ENCODE peak calls at places on chromosomes 1 and 21, in seven cellular contexts. R is H1, D is stomach, J is A549, B is K562, U is GM12878, X is esophagus muscularis mucosa. P is an unnamed sample.

GRCh38 chr1:26281971-26282693 is 2.2 kb downstream of the SH3BGRL3 start:
- DNase-seq in R (peak; percentile 53), D (no peak), J (no peak), B (peak; percentile 41), U (no peak), X (no peak), P (no peak)

GRCh38 chr1:107477233-107477632 is 336.4 kb downstream of the NTNG1 start:
- DNase-seq in R (no peak), D (no peak), J (no peak), B (peak; percentile 19), U (no peak), X (no peak), P (no peak)

GRCh38 chr21:18369115-18369514 is 34.5 kb downstream of the TMPRSS15 start:
- DNase-seq in R (no peak), D (no peak), J (no peak), B (no peak), U (no peak), X (no peak), P (no peak)

GRCh38 chr1:5371270-5371669 is 621.0 kb downstream of the NPHP4 start:
- DNase-seq in R (no peak), D (no peak), J (no peak), B (no peak), U (no peak), X (no peak), P (no peak)

GRCh38 chr1:59511476-59512465 is 214.9 kb downstream of the FGGY start:
- DNase-seq in R (no peak), D (no peak), J (no peak), B (no peak), U (no peak), X (no peak), P (no peak)

GRCh38 chr1:111399792-111400610 is 27.5 kb downstream of the OVGP1 start:
- DNase-seq in R (no peak), D (peak; percentile 63), J (peak; percentile 18), B (peak; percentile 46), U (peak; percentile 15), X (no peak), P (peak; percentile 36)

GRCh38 chr1:98897046-98897445 is 107.6 kb downstream of the PLPPR5 start:
- DNase-seq in R (no peak), D (no peak), J (no peak), B (no peak), U (no peak), X (no peak), P (no peak)

GRCh38 chr1:158371188-158371953 is 17.7 kb downstream of the CD1E start:
- DNase-seq in R (no peak), D (no peak), J (no peak), B (no peak), U (peak; percentile 45), X (no peak), P (no peak)

GRCh38 chr1:104195395-104195794 is 445.7 kb downstream of the AMY1C start:
- DNase-seq in R (no peak), D (no peak), J (no peak), B (no peak), U (no peak), X (no peak), P (no peak)

GRCh38 chr1:61082336-61083013 is at the start of gene NFIA:
- DNase-seq in R (no peak), D (peak; percentile 67), J (peak; percentile 61), B (peak; percentile 79), U (no peak), X (no peak), P (peak; percentile 25)

GRCh38 chr1:11707621-11708276 is 16.2 kb downstream of the DRAXIN start:
- DNase-seq in R (no peak), D (peak; percentile 85), J (no peak), B (peak; percentile 75), U (no peak), X (no peak), P (no peak)

GRCh38 chr1:164895026-164895907 is 336.3 kb downstream of the PBX1 start:
- DNase-seq in R (no peak), D (no peak), J (no peak), B (no peak), U (no peak), X (no peak), P (no peak)

GRCh38 chr1:30049748-30050147 is 673.6 kb downstream of the MATN1 start:
- DNase-seq in R (no peak), D (no peak), J (no peak), B (no peak), U (no peak), X (no peak), P (no peak)

GRCh38 chr1:10730985-10731384 is 65.5 kb downstream of the CASZ1 start:
- DNase-seq in R (no peak), D (no peak), J (peak; percentile 49), B (no peak), U (no peak), X (no peak), P (no peak)

GRCh38 chr1:199866210-199866617 is 161.3 kb upstream of the NR5A2 start:
- DNase-seq in R (no peak), D (no peak), J (no peak), B (no peak), U (no peak), X (no peak), P (no peak)

GRCh38 chr1:184028854-184029623 is 8.5 kb downstream of the COLGALT2 start:
- DNase-seq in R (no peak), D (no peak), J (no peak), B (peak; percentile 30), U (no peak), X (no peak), P (no peak)

GRCh38 chr1:67726224-67726623 is 41.2 kb downstream of the GADD45A start:
- DNase-seq in R (no peak), D (no peak), J (no peak), B (no peak), U (no peak), X (no peak), P (no peak)

GRCh38 chr1:94463765-94464330 is 45.7 kb downstream of the ABCD3 start:
- DNase-seq in R (no peak), D (no peak), J (peak; percentile 14), B (peak; percentile 17), U (no peak), X (no peak), P (peak; percentile 30)

GRCh38 chr1:24486296-24487065 is 16.2 kb upstream of the RCAN3 start:
- DNase-seq in R (no peak), D (no peak), J (no peak), B (no peak), U (no peak), X (no peak), P (no peak)

GRCh38 chr21:46545363-46545762 is 59.5 kb downstream of the S100B start:
- DNase-seq in R (no peak), D (peak; percentile 7), J (no peak), B (no peak), U (no peak), X (peak; percentile 70), P (no peak)

GRCh38 chr21:45829566-45830147 is 151.9 kb upstream of the COL6A1 start:
- DNase-seq in R (no peak), D (no peak), J (no peak), B (no peak), U (no peak), X (peak; percentile 78), P (no peak)

GRCh38 chr1:7518411-7518810 is 252.7 kb upstream of the VAMP3 start:
- DNase-seq in R (no peak), D (no peak), J (no peak), B (no peak), U (no peak), X (no peak), P (no peak)

GRCh38 chr1:6026095-6026809 is 19.4 kb upstream of the KCNAB2 start:
- DNase-seq in R (no peak), D (peak; percentile 79), J (peak; percentile 44), B (peak; percentile 47), U (peak; percentile 83), X (peak; percentile 92), P (peak; percentile 44)

GRCh38 chr1:30955448-30956015 is 47.0 kb upstream of the SDC3 start:
- DNase-seq in R (no peak), D (no peak), J (no peak), B (no peak), U (no peak), X (no peak), P (no peak)

GRCh38 chr1:167661527-167662436 is 31.8 kb downstream of the RCSD1 start:
- DNase-seq in R (no peak), D (no peak), J (peak; percentile 47), B (no peak), U (no peak), X (no peak), P (no peak)

GRCh38 chr1:30730351-30731108 is 7.1 kb upstream of the MATN1 start:
- DNase-seq in R (no peak), D (no peak), J (no peak), B (no peak), U (no peak), X (no peak), P (no peak)

GRCh38 chr1:13435456-13435855 is 25.2 kb downstream of the PRAMEF20 start:
- DNase-seq in R (no peak), D (no peak), J (no peak), B (no peak), U (no peak), X (no peak), P (no peak)
- TF ChIP-seq EP300 in R (no peak), D (no peak), J (no peak), B (no peak), U (no peak), X (no peak), P (no peak)

GRCh38 chr1:172955161-172955821 is 95.5 kb downstream of the TNFSF18 start:
- DNase-seq in R (no peak), D (no peak), J (no peak), B (no peak), U (no peak), X (no peak), P (no peak)
- TF ChIP-seq EP300 in R (no peak), D (no peak), J (no peak), B (no peak), U (no peak), X (no peak), P (no peak)

GRCh38 chr1:217907504-217907903 is 276.4 kb downstream of the SPATA17 start:
- DNase-seq in R (no peak), D (no peak), J (peak; percentile 8), B (no peak), U (no peak), X (no peak), P (no peak)

GRCh38 chr1:217910791-217911320 is 279.7 kb downstream of the SPATA17 start:
- DNase-seq in R (no peak), D (no peak), J (no peak), B (no peak), U (no peak), X (no peak), P (no peak)

GRCh38 chr1:217911908-217912307 is 280.8 kb downstream of the SPATA17 start:
- DNase-seq in R (no peak), D (no peak), J (peak; percentile 11), B (no peak), U (no peak), X (no peak), P (no peak)

GRCh38 chr1:217910205-217910604 is 279.1 kb downstream of the SPATA17 start:
- DNase-seq in R (no peak), D (no peak), J (no peak), B (no peak), U (no peak), X (no peak), P (no peak)
- TF ChIP-seq EP300 in R (no peak), D (no peak), J (no peak), B (no peak), U (no peak), X (no peak), P (no peak)

DNA sequence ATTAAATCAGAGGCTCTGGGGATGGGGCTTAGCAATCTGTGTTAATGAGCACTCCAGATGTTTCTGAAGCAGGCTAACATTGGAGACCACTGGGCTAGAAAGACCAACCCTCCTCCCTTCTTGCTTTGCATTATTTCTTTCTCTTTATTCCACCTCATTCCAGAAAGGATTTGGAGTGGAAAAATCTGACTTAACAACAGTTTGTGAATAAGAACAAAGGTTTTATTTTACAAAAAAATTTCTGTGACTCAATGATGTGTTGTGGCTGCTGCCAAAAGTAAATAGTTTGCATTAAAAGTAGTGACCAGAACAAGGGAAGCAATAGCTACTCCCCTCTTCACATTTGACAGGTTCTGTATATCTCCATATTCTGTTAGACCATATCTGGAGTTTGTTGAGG is 79.4 kb downstream of the TGFB2 start:
- DNase-seq in R (no peak), D (no peak), J (no peak), B (no peak), U (no peak), X (no peak), P (no peak)
- TF ChIP-seq EP300 in R (no peak), D (no peak), J (no peak), B (no peak), U (no peak), X (no peak), P (no peak)

P was measured in tibial nerve.